ENCODE peak calls at places on chromosomes 3 and 15, in ten cellular contexts. E is mucosa of gallbladder; J is NCI-H2081; F is CD4-positive, alpha-beta T cell; C is amniotic epithelial cell; T is stimulated activated CD4-positive, alpha-beta T cell treated with anti-CD3 and anti-CD28 coated beads, Interleukin-2, amount 100 ng/mL, for 24 hours; Q is lower leg skin; O is progenitor cell of endocrine pancreas; P is epithelial cell of esophagus; D is stimulated activated naive CD8-positive, alpha-beta T cell treated with anti-CD3 and anti-CD28 coated beads, Interleukin-15, amount 100 ng/mL, for 72 hours. I is an unnamed sample.

GRCh38 chr3:89699771-89700170 is 592.4 kb downstream of the EPHA3 start:
- DNase-seq in J (no peak), C (no peak), Q (no peak), E (peak; percentile 76), O (no peak), F (no peak), D (no peak), T (no peak), P (peak; percentile 11), I (no peak)

GRCh38 chr3:73004316-73004715 is 7.7 kb downstream of the PPP4R2 start:
- DNase-seq in J (no peak), D (no peak), C (no peak), P (no peak), Q (no peak), T (no peak), F (no peak), O (no peak), E (no peak), I (no peak)

GRCh38 chr3:45968706-45969105 is 25.4 kb downstream of the CXCR6 start:
- DNase-seq in D (no peak), J (no peak), P (peak; percentile 53), E (no peak), O (no peak), F (no peak), Q (no peak), T (no peak), C (peak; percentile 76), I (no peak)

GRCh38 chr15:99486371-99487336 is 79.1 kb upstream of the MEF2A start:
- DNase-seq in D (no peak), E (peak; percentile 51), P (peak; percentile 37), Q (peak; percentile 96), O (no peak), J (no peak), C (no peak), T (no peak), F (no peak), I (peak; percentile 72)

GRCh38 chr3:23859839-23860382 is 54.2 kb downstream of the UBE2E1 start:
- DNase-seq in E (no peak), O (no peak), Q (no peak), D (no peak), F (no peak), T (no peak), P (no peak), J (no peak), C (no peak), I (no peak)

GRCh38 chr3:172707967-172708366 is 2.9 kb downstream of the NCEH1 start:
- DNase-seq in F (no peak), E (no peak), J (no peak), Q (no peak), C (peak; percentile 72), P (no peak), O (no peak), T (no peak), D (no peak), I (no peak)

GRCh38 chr3:146975476-146975875 is 370.3 kb upstream of the PLSCR5 start:
- DNase-seq in D (no peak), T (no peak), O (no peak), E (no peak), J (no peak), Q (no peak), C (no peak), P (no peak), F (no peak), I (no peak)

GRCh38 chr3:157948605-157949383 is 157.4 kb downstream of the SHOX2 start:
- DNase-seq in F (no peak), E (no peak), J (no peak), Q (no peak), T (no peak), D (no peak), C (no peak), P (no peak), O (no peak), I (no peak)

GRCh38 chr3:53224536-53224935 is 31.3 kb downstream of the TKT start:
- DNase-seq in F (no peak), J (no peak), P (no peak), E (no peak), Q (no peak), D (no peak), T (no peak), C (no peak), O (no peak), I (no peak)

GRCh38 chr15:58438956-58439355 is 7.2 kb downstream of the LIPC start:
- DNase-seq in D (no peak), Q (peak; percentile 84), O (no peak), J (peak; percentile 61), T (no peak), C (peak; percentile 70), E (peak; percentile 38), F (no peak), P (peak; percentile 64), I (no peak)

GRCh38 chr3:194941956-194942483 is 256.3 kb downstream of the FAM43A start:
- DNase-seq in E (no peak), Q (peak; percentile 75), D (no peak), F (no peak), P (no peak), J (no peak), T (no peak), O (no peak), C (no peak), I (no peak)

GRCh38 chr3:151037746-151038145 is 47.7 kb upstream of the MED12L start:
- DNase-seq in Q (no peak), O (no peak), D (no peak), C (peak; percentile 92), P (peak; percentile 74), F (no peak), E (peak; percentile 48), T (no peak), J (no peak), I (peak; percentile 83)

GRCh38 chr3:44236485-44236908 is 5.2 kb upstream of the TOPAZ1 start:
- DNase-seq in T (no peak), D (no peak), F (no peak), J (no peak), E (no peak), Q (no peak), P (no peak), O (no peak), C (peak; percentile 47), I (no peak)

GRCh38 chr15:92112180-92112579 is 258.7 kb downstream of the SLCO3A1 start:
- DNase-seq in J (no peak), P (no peak), E (no peak), T (no peak), Q (no peak), C (no peak), F (no peak), O (no peak), D (no peak), I (no peak)

GRCh38 chr3:52865994-52866393 is 31.2 kb upstream of the MUSTN1 start:
- DNase-seq in Q (no peak), F (no peak), D (no peak), C (no peak), J (no peak), O (no peak), E (no peak), P (no peak), T (no peak), I (no peak)

GRCh38 chr3:141846050-141846433 is 30.4 kb upstream of the ATP1B3 start:
- DNase-seq in P (no peak), J (no peak), O (no peak), Q (no peak), C (no peak), F (no peak), T (no peak), D (no peak), E (no peak), I (no peak)

GRCh38 chr3:40299721-40300335 is 9.7 kb upstream of the EIF1B start:
- DNase-seq in T (no peak), D (no peak), C (peak; percentile 98), F (no peak), O (no peak), P (peak; percentile 30), J (no peak), E (no peak), Q (no peak), I (peak; percentile 50)

GRCh38 chr15:44265757-44266156 is 22.8 kb upstream of the GOLM2 start:
- DNase-seq in O (no peak), D (no peak), J (no peak), P (no peak), F (no peak), Q (no peak), C (no peak), T (no peak), E (no peak), I (no peak)

I was measured in HFF-Myc.